ENCODE peak calls at places on chromosomes 5 and 9, in nine cellular contexts. X, D, J, W, F, T, B, M and K are unnamed samples.

GRCh38 chr5:130720355-130720754 is 444.7 kb downstream of the HINT1 start:
- DNase-seq in J (no peak), T (no peak), M (peak), X (peak), D (no peak), W (peak), F (no peak), B (no peak), K (no peak)

GRCh38 chr5:62206150-62206829 is 99.7 kb upstream of the KIF2A start:
- DNase-seq in T (peak), J (no peak), D (no peak), B (no peak), F (no peak), M (no peak), W (no peak), X (no peak), K (peak)

GRCh38 chr9:137461663-137462395 is 2.7 kb upstream of the NSMF start:
- DNase-seq in D (no peak), X (peak), B (no peak), J (peak), W (no peak), F (peak), M (no peak), T (peak), K (no peak)

GRCh38 chr5:133164759-133165158 is 112.9 kb downstream of the HSPA4 start:
- DNase-seq in T (no peak), M (no peak), W (no peak), D (no peak), F (no peak), B (no peak), J (no peak), X (no peak), K (no peak)

GRCh38 chr9:112207451-112207850 is 32.4 kb upstream of the SUSD1 start:
- DNase-seq in T (no peak), W (no peak), M (no peak), D (no peak), B (no peak), J (no peak), F (no peak), X (no peak), K (no peak)

GRCh38 chr5:28473531-28474107 is 1435.2 kb upstream of the CDH9 start:
- DNase-seq in J (no peak), M (peak), F (no peak), W (no peak), D (no peak), B (no peak), T (no peak), X (peak), K (no peak)

GRCh38 chr5:93607367-93608258 is 24.6 kb downstream of the NR2F1 start:
- DNase-seq in W (peak), M (peak), D (peak), J (peak), X (peak), T (peak), B (peak), F (no peak), K (peak)

GRCh38 chr5:95530441-95530840 is 24.3 kb downstream of the SKIC3 start:
- DNase-seq in D (peak), X (peak), M (peak), F (no peak), W (peak), B (no peak), T (no peak), J (peak), K (peak)

GRCh38 chr5:168702511-168702910 is 123.3 kb upstream of the PANK3 start:
- DNase-seq in D (no peak), J (no peak), F (no peak), X (no peak), W (no peak), M (no peak), B (no peak), T (no peak), K (no peak)

GRCh38 chr5:45411971-45412612 is 284.1 kb downstream of the HCN1 start:
- DNase-seq in X (peak), T (peak), W (no peak), F (no peak), D (peak), J (no peak), M (no peak), B (no peak), K (no peak)

GRCh38 chr5:40359093-40359492 is 320.6 kb upstream of the PTGER4 start:
- DNase-seq in M (no peak), W (no peak), X (no peak), B (no peak), T (no peak), D (no peak), F (no peak), J (no peak), K (no peak)

GRCh38 chr5:28234356-28234968 is 1196.1 kb upstream of the CDH9 start:
- DNase-seq in T (no peak), D (no peak), J (no peak), X (no peak), B (no peak), M (no peak), W (no peak), F (no peak), K (no peak)

GRCh38 chr9:138100711-138101349 is 223.2 kb downstream of the CACNA1B start:
- DNase-seq in D (no peak), M (no peak), B (no peak), X (no peak), T (no peak), J (no peak), F (no peak), W (no peak), K (no peak)

GRCh38 chr5:55691265-55692105 is 20.6 kb downstream of the SLC38A9 start:
- DNase-seq in X (peak), B (no peak), T (no peak), J (no peak), W (no peak), M (peak), F (peak), D (peak), K (no peak)

GRCh38 chr9:81562221-81563019 is 126.9 kb downstream of the TLE1 start:
- DNase-seq in W (peak), X (peak), D (peak), J (peak), M (peak), T (no peak), F (no peak), B (peak), K (peak)

GRCh38 chr5:43661102-43661501 is 58.1 kb downstream of the NNT start:
- DNase-seq in X (peak), M (peak), F (no peak), W (no peak), D (peak), T (peak), B (peak), J (peak), K (no peak)

GRCh38 chr5:133196441-133197085 is 144.8 kb downstream of the HSPA4 start:
- DNase-seq in B (no peak), M (no peak), T (no peak), J (no peak), W (no peak), D (no peak), F (no peak), X (no peak), K (no peak)

GRCh38 chr5:103347729-103348128 is 89.2 kb downstream of the MACIR start:
- DNase-seq in W (no peak), B (peak), M (no peak), F (no peak), T (no peak), D (no peak), X (no peak), J (no peak), K (no peak)

GRCh38 chr9:83403864-83404263 is 134.3 kb downstream of the FRMD3 start:
- DNase-seq in M (peak), D (no peak), J (no peak), B (no peak), F (no peak), T (no peak), X (no peak), W (no peak), K (no peak)

GRCh38 chr5:76379316-76379715 is 23.8 kb upstream of the IQGAP2 start:
- DNase-seq in T (no peak), J (no peak), B (no peak), D (no peak), M (no peak), F (no peak), X (no peak), W (no peak), K (no peak)

GRCh38 chr9:74674077-74674476 is 176.9 kb downstream of the RORB start:
- DNase-seq in M (no peak), B (no peak), J (no peak), D (no peak), F (no peak), W (no peak), X (no peak), T (no peak), K (no peak)

GRCh38 chr5:80916661-80917060 is 43.5 kb upstream of the RASGRF2 start:
- DNase-seq in M (peak), W (peak), B (no peak), D (no peak), J (no peak), F (no peak), T (no peak), X (no peak), K (no peak)

GRCh38 chr5:120413706-120414105 is 50.4 kb upstream of the PRR16 start:
- DNase-seq in J (no peak), F (no peak), T (no peak), M (peak), B (no peak), W (no peak), X (no peak), D (no peak), K (no peak)

GRCh38 chr5:144778546-144778945 is 607.9 kb downstream of the KCTD16 start:
- DNase-seq in W (no peak), D (peak), X (peak), F (no peak), T (no peak), J (no peak), B (no peak), M (peak), K (no peak)

GRCh38 chr5:151923865-151924264 is 786 bp downstream of the GLRA1 start:
- DNase-seq in J (no peak), F (no peak), M (no peak), D (no peak), T (peak), X (no peak), W (no peak), B (peak), K (peak)

GRCh38 chr9:76355886-76356285 is 38.3 kb downstream of the RFK start:
- DNase-seq in X (no peak), D (no peak), F (no peak), B (no peak), W (no peak), T (no peak), J (no peak), M (no peak), K (no peak)

GRCh38 chr9:85212887-85213286 is 528.9 kb downstream of the AGTPBP1 start:
- DNase-seq in B (no peak), F (no peak), T (no peak), X (peak), D (no peak), M (peak), W (peak), J (no peak), K (peak)

GRCh38 chr9:69221036-69221435 is 47.0 kb downstream of the TJP2 start:
- DNase-seq in X (no peak), W (no peak), B (no peak), T (peak), F (no peak), D (no peak), M (no peak), J (no peak), K (no peak)

GRCh38 chr5:55604611-55605067 is 69.9 kb upstream of the PLPP1 start:
- DNase-seq in B (peak), J (no peak), W (no peak), F (no peak), T (no peak), X (peak), D (peak), M (peak), K (no peak)

GRCh38 chr5:135456238-135457099 is 4.3 kb upstream of the TIFAB start:
- DNase-seq in D (peak), F (no peak), M (peak), T (no peak), W (peak), B (peak), J (peak), X (peak), K (peak)

GRCh38 chr5:90056911-90057705 is 352.4 kb downstream of the CETN3 start:
- DNase-seq in F (no peak), T (no peak), X (no peak), D (no peak), J (no peak), W (no peak), B (no peak), M (no peak), K (no peak)

GRCh38 chr9:34629492-34629809 is 585 bp upstream of the ARID3C start:
- DNase-seq in T (no peak), M (no peak), F (no peak), B (no peak), J (no peak), X (no peak), W (no peak), D (no peak), K (no peak)

GRCh38 chr5:38922199-38922598 is 76.4 kb downstream of the OSMR start:
- DNase-seq in J (peak), B (peak), W (no peak), F (peak), T (peak), M (peak), D (peak), X (peak), K (peak)

GRCh38 chr5:132765311-132766019 is 11.6 kb downstream of the SEPTIN8 start:
- DNase-seq in F (no peak), D (no peak), M (no peak), B (no peak), W (no peak), X (no peak), T (peak), J (no peak), K (no peak)

GRCh38 chr9:106358331-106358730 is 504.6 kb upstream of the ZNF462 start:
- DNase-seq in X (no peak), B (no peak), M (no peak), D (no peak), W (no peak), T (no peak), J (no peak), F (no peak), K (no peak)

GRCh38 chr5:31329722-31330121 is 136.2 kb downstream of the CDH6 start:
- DNase-seq in T (no peak), X (no peak), J (no peak), B (no peak), M (no peak), D (peak), W (no peak), F (no peak), K (no peak)

DNA sequence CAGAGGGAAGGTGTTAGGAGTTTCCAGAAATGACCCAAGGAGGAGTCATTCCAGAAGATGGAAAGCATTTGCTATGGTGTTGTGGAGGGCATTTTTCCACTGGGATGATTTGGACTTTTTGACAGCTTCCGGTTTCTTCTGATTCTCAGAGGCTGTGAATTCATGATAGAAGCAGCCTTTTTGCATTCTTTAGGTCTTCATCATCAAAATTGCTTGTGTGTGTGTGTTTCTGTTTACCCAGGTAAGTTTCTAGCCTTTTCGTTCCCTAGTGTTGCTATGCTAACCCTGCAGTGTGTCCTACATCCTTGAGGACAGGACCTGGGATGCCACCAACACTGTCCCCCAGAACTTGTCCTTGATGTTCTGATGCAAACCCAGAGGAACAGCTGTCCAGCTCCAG is 19.6 kb downstream of the IRX1 start:
- DNase-seq in X (no peak), F (no peak), W (no peak), B (no peak), T (no peak), M (no peak), J (no peak), D (no peak), K (no peak)
- H3K4me3 ChIP-seq in X (no peak), F (no peak), W (no peak), B (no peak), T (no peak), M (no peak), J (no peak), D (no peak), K (no peak)

GRCh38 chr5:14142202-14142855 is 813 bp upstream of the TRIO start:
- DNase-seq in F (no peak), W (no peak), B (no peak), D (no peak), T (no peak), J (no peak), M (peak), X (peak), K (no peak)

GRCh38 chr5:14143509-14143842 is 334 bp downstream of the TRIO start:
- DNase-seq in M (no peak), W (no peak), B (no peak), D (no peak), X (no peak), J (peak), F (no peak), T (no peak), K (no peak)

GRCh38 chr5:14143843-14144585 is 872 bp downstream of the TRIO start:
- DNase-seq in T (peak), B (peak), D (no peak), X (no peak), M (peak), F (peak), J (peak), W (no peak), K (peak)

GRCh38 chr5:14142856-14143508 is at the start of gene TRIO:
- DNase-seq in X (peak), F (peak), T (peak), M (peak), B (peak), D (peak), W (peak), J (peak), K (peak)

DNA sequence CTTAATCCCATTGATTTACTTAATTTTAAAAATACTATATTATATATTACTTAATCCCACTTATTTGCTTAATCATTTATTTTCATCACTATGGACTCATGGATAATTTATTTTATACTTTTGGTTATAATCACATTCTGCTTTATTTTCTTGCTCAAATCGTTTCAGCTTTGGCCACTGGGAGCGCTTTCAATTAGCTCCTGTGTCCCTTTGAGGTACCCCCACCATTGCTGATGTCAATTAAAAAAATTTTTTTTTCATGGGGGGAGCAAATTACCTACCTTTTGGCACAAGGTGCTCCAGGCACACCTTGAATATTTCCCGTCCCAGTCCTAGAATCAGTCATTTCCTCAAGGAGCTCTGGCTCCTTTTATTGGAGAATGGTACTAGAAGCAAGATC is 1.4 kb upstream of the TRIO start:
- DNase-seq in B (no peak), M (no peak), T (no peak), F (no peak), X (no peak), W (no peak), J (no peak), D (no peak), K (no peak)
- H3K4me3 ChIP-seq in B (peak), M (peak), T (no peak), F (no peak), X (no peak), W (no peak), J (no peak), D (peak), K (peak)

DNA sequence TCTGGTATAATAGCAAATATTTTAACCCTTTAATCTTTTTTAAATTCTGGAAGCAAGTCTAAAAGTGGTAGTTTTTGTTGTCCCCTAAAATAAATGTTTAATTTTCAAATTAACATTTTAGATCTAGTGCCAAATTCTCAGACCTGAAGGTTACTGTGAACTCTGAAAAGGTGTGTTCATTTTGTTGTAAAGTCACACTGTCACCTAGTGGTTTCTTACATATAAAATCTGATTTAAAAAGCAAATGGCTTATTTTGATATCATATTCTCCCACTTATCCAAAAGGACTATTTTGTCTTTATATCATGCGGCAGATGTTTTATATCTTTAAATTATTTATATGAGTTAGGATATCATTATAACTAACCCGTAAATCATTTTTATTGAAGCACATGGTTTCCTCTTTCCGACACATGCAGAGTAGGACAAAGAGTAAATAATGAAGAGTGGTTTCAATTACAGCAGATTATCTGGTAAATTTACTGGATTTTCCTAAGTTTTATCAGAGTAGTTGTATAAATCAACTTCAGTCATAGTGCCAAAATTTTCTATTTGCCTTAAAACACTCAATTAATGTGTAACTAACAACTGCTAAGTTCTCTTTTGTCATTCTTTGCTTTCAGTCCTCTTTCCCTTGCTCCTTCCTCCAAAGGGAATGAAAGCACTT is 189.4 kb downstream of the COX7C start:
- DNase-seq in B (no peak), J (no peak), F (no peak), M (no peak), T (no peak), W (no peak), D (no peak), X (no peak), K (no peak)
- H3K4me3 ChIP-seq in B (no peak), J (no peak), F (no peak), M (no peak), T (no peak), W (no peak), D (no peak), X (no peak), K (no peak)

GRCh38 chr5:112554089-112554977 is 135.3 kb upstream of the EPB41L4A start:
- DNase-seq in T (no peak), M (no peak), X (no peak), W (no peak), J (no peak), B (no peak), F (no peak), D (no peak), K (peak)
- H3K4me3 ChIP-seq in T (no peak), M (no peak), X (no peak), W (no peak), J (no peak), B (no peak), F (no peak), D (no peak), K (no peak)

GRCh38 chr9:127853312-127854168 is 918 bp downstream of the ENG start:
- DNase-seq in X (peak), F (no peak), M (peak), T (no peak), D (no peak), W (no peak), B (no peak), J (no peak), K (peak)
- H3K4me3 ChIP-seq in X (peak), F (peak), M (peak), T (no peak), D (peak), W (peak), B (peak), J (peak), K (peak)

GRCh38 chr5:322281-322941 is 897 bp downstream of the AHRR start:
- DNase-seq in B (no peak), X (peak), M (peak), D (peak), F (no peak), J (no peak), W (no peak), T (no peak), K (peak)
- H3K4me3 ChIP-seq in B (no peak), X (peak), M (peak), D (peak), F (no peak), J (no peak), W (peak), T (no peak), K (peak)